ENCODE peak calls at places on chromosome 10, in nine cellular contexts. H is tibial artery, B is RWPE1, D is dorsolateral prefrontal cortex, A is chondrocyte, Y is body of pancreas, O is brain microvascular endothelial cell, M is GM20000, W is mesothelial cell of epicardium. G is an unnamed sample.
A peak's percentile ranks its signal among the peaks of the same experiment; 100 is the strongest.

GRCh38 chr10:116274141-116274861 is 1.3 kb upstream of the GFRA1 start:
- DNase-seq in W (peak; percentile 52), Y (no peak), A (no peak), O (no peak), D (no peak), H (no peak), M (peak; percentile 26), B (no peak), G (no peak)

GRCh38 chr10:63666836-63667383 is 145.7 kb downstream of the REEP3 start:
- DNase-seq in Y (no peak), A (no peak), H (no peak), O (peak; percentile 83), M (peak; percentile 56), W (no peak), B (peak; percentile 10), D (no peak), G (peak; percentile 84)

GRCh38 chr10:122648599-122649428 is 50.8 kb downstream of the C10orf120 start:
- DNase-seq in H (peak; percentile 54), A (no peak), D (peak; percentile 64), O (peak; percentile 32), B (peak; percentile 50), M (peak; percentile 51), Y (peak; percentile 77), W (peak; percentile 67), G (no peak)

GRCh38 chr10:50336140-50336539 is 84.8 kb upstream of the ASAH2 start:
- DNase-seq in Y (no peak), W (no peak), D (no peak), O (no peak), B (no peak), H (no peak), A (no peak), M (no peak), G (no peak)

GRCh38 chr10:44195120-44196007 is 189.5 kb downstream of the CXCL12 start:
- DNase-seq in M (no peak), A (no peak), B (peak; percentile 24), O (peak; percentile 92), W (no peak), Y (peak; percentile 79), D (no peak), H (peak; percentile 92), G (peak; percentile 88)

GRCh38 chr10:95821766-95822165 is 65.8 kb downstream of the ENTPD1 start:
- DNase-seq in A (no peak), D (no peak), B (no peak), H (no peak), M (no peak), O (no peak), W (no peak), Y (no peak), G (no peak)

GRCh38 chr10:11180228-11180627 is 162.6 kb downstream of the CELF2 start:
- DNase-seq in O (no peak), B (no peak), W (no peak), H (no peak), M (no peak), D (no peak), Y (no peak), A (no peak), G (no peak)

GRCh38 chr10:11898372-11899066 is 75.4 kb downstream of the PROSER2 start:
- DNase-seq in O (no peak), H (no peak), M (no peak), A (peak; percentile 69), W (peak; percentile 62), D (no peak), B (peak; percentile 83), Y (peak; percentile 87), G (no peak)

GRCh38 chr10:119189811-119190282 is 11.2 kb upstream of the PRDX3 start:
- DNase-seq in B (no peak), D (no peak), M (no peak), Y (peak; percentile 68), A (peak; percentile 29), H (no peak), O (peak; percentile 92), W (no peak), G (no peak)

GRCh38 chr10:103716206-103717160 is 138.9 kb downstream of the SH3PXD2A start:
- DNase-seq in B (peak; percentile 75), A (no peak), Y (peak; percentile 72), M (no peak), O (no peak), H (no peak), D (peak; percentile 74), W (no peak), G (no peak)
- TF ChIP-seq CTCF in B (no peak), A (no peak), Y (no peak), M (no peak), O (no peak), H (no peak), D (peak; percentile 33), W (no peak), G (no peak)

DNA sequence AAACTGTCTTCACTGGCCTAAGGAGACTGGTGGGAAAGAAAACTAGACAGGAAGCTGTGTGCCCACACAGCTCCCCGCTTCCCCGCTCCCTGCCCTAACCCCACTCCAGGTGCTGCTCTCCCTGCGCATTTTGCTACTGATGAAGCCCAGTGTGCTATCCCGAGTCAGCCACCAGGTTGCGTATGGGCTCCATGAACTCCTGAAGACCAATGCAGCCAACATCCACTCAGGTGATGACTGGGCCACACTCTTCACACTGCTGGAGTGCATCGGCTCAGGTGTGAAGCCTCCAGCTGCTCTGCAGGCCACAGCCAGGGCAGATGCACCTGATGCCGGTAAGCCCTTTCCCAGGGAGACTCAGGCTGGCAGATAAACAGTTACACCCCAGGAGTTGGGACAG is 20.3 kb upstream of the NFKB2 start:
- DNase-seq in D (no peak), H (no peak), O (no peak), Y (no peak), A (peak; percentile 59), M (no peak), W (no peak), B (no peak), G (no peak)
- TF ChIP-seq CTCF in D (no peak), H (no peak), O (peak; percentile 27), Y (no peak), A (no peak), M (no peak), W (no peak), B (no peak), G (no peak)

GRCh38 chr10:129929343-129930297 is 34.5 kb downstream of the EBF3 start:
- DNase-seq in H (peak; percentile 47), D (peak; percentile 24), M (no peak), O (no peak), Y (no peak), A (no peak), B (no peak), W (no peak), G (no peak)
- TF ChIP-seq CTCF in H (no peak), D (no peak), M (no peak), O (no peak), Y (no peak), A (peak; percentile 27), B (no peak), W (no peak), G (no peak)

DNA sequence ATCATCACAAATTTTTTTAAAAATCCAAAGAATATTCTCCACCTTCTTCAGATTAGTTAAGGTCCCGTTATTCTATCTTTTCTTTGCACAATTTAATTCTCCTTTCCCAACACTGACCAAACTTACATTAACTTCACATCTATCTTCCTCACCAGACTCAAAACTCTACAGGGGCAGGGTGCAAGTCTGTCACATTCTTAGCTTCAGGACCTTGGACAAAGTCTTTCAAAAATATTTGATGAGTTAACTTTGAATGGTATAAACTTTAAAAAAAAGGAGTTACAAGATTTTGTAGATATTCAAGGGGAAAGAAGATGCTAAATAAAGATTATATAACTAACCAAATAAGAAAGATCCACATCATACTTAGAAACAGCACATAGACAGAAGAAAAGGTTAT is 132.7 kb downstream of the ZNF438 start:
- DNase-seq in B (no peak), W (no peak), O (no peak), A (no peak), Y (no peak), H (no peak), M (no peak), D (no peak), G (no peak)
- TF ChIP-seq CTCF in B (no peak), W (no peak), O (no peak), A (no peak), Y (no peak), H (no peak), M (no peak), D (no peak), G (no peak)

GRCh38 chr10:29918623-29919400 is 140.6 kb downstream of the JCAD start:
- DNase-seq in Y (peak; percentile 82), D (no peak), O (no peak), B (no peak), M (no peak), W (no peak), H (no peak), A (no peak), G (no peak)

GRCh38 chr10:29922904-29923303 is 136.5 kb downstream of the JCAD start:
- DNase-seq in H (no peak), W (no peak), D (no peak), Y (no peak), M (no peak), O (no peak), B (no peak), A (no peak), G (no peak)

GRCh38 chr10:29922226-29922625 is 137.2 kb downstream of the JCAD start:
- DNase-seq in M (no peak), A (no peak), O (no peak), H (no peak), B (no peak), Y (no peak), D (no peak), W (no peak), G (no peak)

GRCh38 chr10:29920408-29921070 is 138.8 kb downstream of the JCAD start:
- DNase-seq in A (no peak), M (no peak), D (no peak), Y (no peak), H (no peak), W (no peak), B (no peak), O (no peak), G (no peak)

GRCh38 chr10:29921071-29921446 is 138.3 kb downstream of the JCAD start:
- DNase-seq in H (peak; percentile 73), O (no peak), Y (peak; percentile 29), M (no peak), W (no peak), A (no peak), D (no peak), B (no peak), G (no peak)
- TF ChIP-seq CTCF in H (no peak), O (no peak), Y (no peak), M (no peak), W (no peak), A (no peak), D (no peak), B (no peak), G (no peak)

GRCh38 chr10:120735773-120736371 is 115.3 kb upstream of the WDR11 start:
- DNase-seq in W (no peak), H (no peak), D (no peak), B (peak; percentile 44), O (no peak), M (peak; percentile 29), A (no peak), Y (no peak), G (no peak)
- TF ChIP-seq CTCF in W (peak; percentile 84), H (peak; percentile 37), D (peak; percentile 76), B (peak; percentile 82), O (peak; percentile 53), M (peak; percentile 51), A (peak; percentile 88), Y (peak; percentile 69), G (peak; percentile 51)